ENCODE peak calls at places on chromosome 3, in six cellular contexts. X is fibroblast of villous mesenchyme, R is neural progenitor cell, B is SK-N-SH, O is foreskin fibroblast, T is WTC11. H is an unnamed sample.

GRCh38 chr3:193134895-193135294 is 106.1 kb upstream of the PLAAT1 start:
- DNase-seq in X (peak; percentile 16), R (no peak), B (no peak), O (peak; percentile 73), T (no peak), H (peak; percentile 49)

GRCh38 chr3:27532931-27533607 is 48.9 kb upstream of the SLC4A7 start:
- DNase-seq in X (peak; percentile 22), R (peak; percentile 18), B (no peak), O (no peak), T (no peak), H (no peak)

GRCh38 chr3:52518723-52519444 is 14.8 kb downstream of the NT5DC2 start:
- DNase-seq in X (no peak), R (no peak), B (peak; percentile 77), O (no peak), T (peak; percentile 78), H (no peak)

GRCh38 chr3:118102737-118103136 is 931.9 kb downstream of the IGSF11 start:
- DNase-seq in X (no peak), R (no peak), B (no peak), O (no peak), T (no peak), H (no peak)

GRCh38 chr3:196559826-196560225 is 8.5 kb downstream of the WDR53 start:
- DNase-seq in X (peak; percentile 15), R (no peak), B (no peak), O (peak; percentile 10), T (no peak), H (peak; percentile 2)

GRCh38 chr3:159911011-159911663 is 77.5 kb upstream of the IL12A start:
- DNase-seq in X (peak; percentile 53), R (no peak), B (no peak), O (no peak), T (no peak), H (no peak)

GRCh38 chr3:138332472-138333073 is 2.9 kb upstream of the NME9 start:
- DNase-seq in X (peak; percentile 55), R (peak; percentile 25), B (peak; percentile 50), O (peak; percentile 14), T (no peak), H (no peak)

GRCh38 chr3:60384352-60384751 is 866.9 kb downstream of the FHIT start:
- DNase-seq in X (peak; percentile 58), R (no peak), B (no peak), O (no peak), T (no peak), H (no peak)

GRCh38 chr3:55622116-55622515 is 135.0 kb upstream of the WNT5A start:
- DNase-seq in X (no peak), R (no peak), B (no peak), O (peak; percentile 10), T (no peak), H (no peak)

GRCh38 chr3:16675805-16676204 is 70.6 kb upstream of the DAZL start:
- DNase-seq in X (no peak), R (no peak), B (no peak), O (no peak), T (no peak), H (no peak)

GRCh38 chr3:8589880-8590556 is 54.6 kb downstream of the SSUH2 start:
- DNase-seq in X (peak; percentile 85), R (no peak), B (no peak), O (no peak), T (no peak), H (no peak)

GRCh38 chr3:4355401-4356224 is 52.4 kb downstream of the SETMAR start:
- DNase-seq in X (no peak), R (peak; percentile 8), B (peak; percentile 55), O (no peak), T (no peak), H (no peak)

GRCh38 chr3:48863122-48863521 is 15.4 kb upstream of the PRKAR2A start:
- DNase-seq in X (no peak), R (no peak), B (no peak), O (no peak), T (no peak), H (no peak)

GRCh38 chr3:135203026-135203425 is 408.0 kb downstream of the EPHB1 start:
- DNase-seq in X (no peak), R (no peak), B (no peak), O (no peak), T (no peak), H (no peak)

GRCh38 chr3:157527471-157527881 is 24.3 kb upstream of the VEPH1 start:
- DNase-seq in X (no peak), R (no peak), B (no peak), O (no peak), T (no peak), H (no peak)

GRCh38 chr3:11718582-11719405 is 75.1 kb upstream of the VGLL4 start:
- DNase-seq in X (peak; percentile 69), R (peak; percentile 25), B (peak; percentile 76), O (peak; percentile 53), T (peak; percentile 68), H (no peak)

GRCh38 chr3:13371100-13372075 is 48.7 kb downstream of the NUP210 start:
- DNase-seq in X (no peak), R (no peak), B (no peak), O (no peak), T (no peak), H (no peak)

GRCh38 chr3:43319364-43319763 is 33.0 kb downstream of the SNRK start:
- DNase-seq in X (no peak), R (no peak), B (no peak), O (no peak), T (no peak), H (no peak)

GRCh38 chr3:5568451-5568850 is 380.9 kb downstream of the EDEM1 start:
- DNase-seq in X (no peak), R (peak; percentile 43), B (no peak), O (no peak), T (peak; percentile 13), H (no peak)
- TF ChIP-seq CTCF in X (no peak), R (peak; percentile 50), B (no peak), O (no peak), T (no peak), H (no peak)

GRCh38 chr3:150238995-150239612 is 169.0 kb upstream of the TSC22D2 start:
- DNase-seq in X (no peak), R (peak; percentile 63), B (no peak), O (no peak), T (peak; percentile 44), H (no peak)
- TF ChIP-seq CTCF in X (peak; percentile 43), R (peak; percentile 67), B (peak; percentile 17), O (peak; percentile 12), T (peak; percentile 18), H (no peak)

DNA sequence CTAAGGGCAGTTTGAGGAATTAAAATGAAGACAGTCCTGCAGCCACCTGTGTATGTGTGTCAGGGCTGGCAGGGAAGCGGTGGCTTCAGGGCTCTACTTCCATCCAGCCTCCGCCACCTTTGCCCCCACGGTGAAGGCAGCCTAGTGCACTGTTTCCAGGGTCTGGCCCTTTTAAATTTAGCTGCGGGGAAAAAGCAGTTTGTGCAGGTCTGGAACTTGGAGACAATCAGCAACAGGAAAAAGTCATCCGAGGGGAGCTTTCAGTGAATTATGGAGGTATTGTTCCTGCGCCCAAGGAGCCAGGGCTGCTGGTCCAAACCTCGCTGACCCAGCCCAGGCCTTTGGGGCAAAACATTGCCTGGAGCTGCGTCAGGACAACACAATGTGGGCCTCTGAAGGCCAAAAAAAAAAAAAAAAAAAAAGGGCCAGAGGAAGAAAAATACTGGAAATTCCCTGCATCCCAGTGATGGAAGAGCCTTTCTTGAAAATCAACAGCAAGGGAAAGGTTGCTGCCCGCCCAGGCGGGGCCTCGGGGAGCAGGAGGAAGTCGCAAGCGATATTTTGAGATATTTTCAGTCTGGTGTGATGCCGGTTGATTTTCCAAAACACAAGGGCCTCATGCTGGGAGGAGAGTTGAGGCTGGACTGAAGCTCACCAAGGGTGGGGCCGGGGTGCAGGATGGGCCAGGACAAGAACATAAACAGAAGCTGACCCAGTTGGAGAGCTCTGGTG is 25.5 kb upstream of the FGD5 start:
- DNase-seq in X (no peak), R (no peak), B (no peak), O (no peak), T (no peak), H (no peak)
- TF ChIP-seq CTCF in X (no peak), R (no peak), B (no peak), O (no peak), T (no peak), H (no peak)

DNA sequence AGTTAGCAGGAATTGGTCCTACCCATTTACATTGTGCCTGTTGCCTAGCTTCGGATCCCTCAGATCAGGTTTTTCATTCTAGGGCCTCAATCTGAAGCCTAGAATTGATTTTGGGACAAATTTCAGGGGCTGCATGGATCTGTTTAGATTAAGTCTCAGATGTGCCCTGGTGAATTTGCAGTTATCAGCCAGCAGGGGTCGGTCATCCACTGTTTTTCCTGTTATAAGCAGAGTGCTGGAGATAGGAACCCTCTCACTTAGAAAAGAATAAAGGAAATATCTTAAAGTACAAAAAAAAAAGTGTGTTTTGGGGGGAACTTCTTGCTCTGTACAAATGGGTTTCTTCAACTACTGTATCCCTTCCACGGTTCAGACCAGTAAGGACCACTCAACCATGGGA is 212.5 kb downstream of the BCHE start:
- DNase-seq in X (peak; percentile 10), R (no peak), B (no peak), O (no peak), T (no peak), H (no peak)
- TF ChIP-seq CTCF in X (peak; percentile 44), R (peak; percentile 35), B (peak; percentile 62), O (peak; percentile 29), T (peak; percentile 59), H (peak; percentile 50)